ENCODE peak calls at places on chromosomes 13 and 19, in five cellular contexts. P is CD8-positive, alpha-beta memory T cell; R is gastrocnemius medialis; K is Caki2; H is stimulated activated CD4-positive, alpha-beta T cell treated with anti-CD3 and anti-CD28 coated beads, Interleukin-1b, Interleukin-23, amount 100 ng/mL, for 48 hours. V is an unnamed sample.

GRCh38 chr19:18450934-18451836 is 13.3 kb upstream of the ISYNA1 start:
- DNase-seq in P (peak), R (peak), K (peak), H (peak), V (peak)

GRCh38 chr19:51417107-51417806 is at the start of gene SIGLEC10:
- DNase-seq in P (no peak), R (no peak), K (no peak), H (peak), V (peak)

GRCh38 chr19:1000095-1000494 is at the start of gene GRIN3B:
- DNase-seq in P (peak), R (no peak), K (no peak), H (peak), V (peak)

GRCh38 chr19:17209126-17210036 is 5.8 kb upstream of the USE1 start:
- DNase-seq in P (peak), R (no peak), K (peak), H (peak), V (peak)

GRCh38 chr19:19115954-19116353 is 22.3 kb downstream of the TMEM161A start:
- DNase-seq in P (peak), R (no peak), K (no peak), H (peak), V (peak)

GRCh38 chr13:44764334-44764733 is 188.2 kb upstream of the TSC22D1 start:
- DNase-seq in P (no peak), R (no peak), K (no peak), H (no peak), V (no peak)

GRCh38 chr19:7932930-7933300 is 7.0 kb upstream of the CTXN1 start:
- DNase-seq in P (no peak), R (no peak), K (no peak), H (no peak), V (no peak)

GRCh38 chr19:48819366-48819816 is 8.6 kb upstream of the BCAT2 start:
- DNase-seq in P (no peak), R (peak), K (peak), H (no peak), V (no peak)

GRCh38 chr19:15464394-15465385 is at the start of gene RASAL3:
- DNase-seq in P (peak), R (no peak), K (no peak), H (peak), V (peak)

GRCh38 chr19:1855040-1855827 is 7.0 kb upstream of the REXO1 start:
- DNase-seq in P (peak), R (peak), K (peak), H (peak), V (peak)

GRCh38 chr19:17406887-17407196 is 1.4 kb upstream of the BST2 start:
- DNase-seq in P (no peak), R (no peak), K (no peak), H (no peak), V (peak)